ENCODE peak calls at places on chromosomes 3 and 15, in six cellular contexts. J, M, S, O, I and Q are unnamed samples.
A peak's percentile ranks its signal among the peaks of the same experiment; 100 is the strongest.

GRCh38 chr15:62976301-62976842 is 66.2 kb upstream of the TPM1 start:
- DNase-seq in J (no peak), M (no peak), S (no peak), O (no peak), I (peak; percentile 10), Q (no peak)

GRCh38 chr3:65151660-65152059 is 463.9 kb upstream of the ADAMTS9 start:
- DNase-seq in J (no peak), M (no peak), S (no peak), O (no peak), I (no peak), Q (no peak)

GRCh38 chr3:86923071-86923476 is 67.9 kb downstream of the VGLL3 start:
- DNase-seq in J (no peak), M (no peak), S (peak; percentile 8), O (no peak), I (peak; percentile 37), Q (no peak)

GRCh38 chr3:12579456-12579855 is 22.6 kb downstream of the MKRN2 start:
- DNase-seq in J (no peak), M (no peak), S (no peak), O (no peak), I (no peak), Q (no peak)

GRCh38 chr3:158539414-158540014 is 31.5 kb upstream of the MLF1 start:
- DNase-seq in J (peak; percentile 77), M (no peak), S (no peak), O (no peak), I (peak; percentile 16), Q (no peak)

GRCh38 chr3:52230461-52230860 is 5.0 kb upstream of the TLR9 start:
- DNase-seq in J (no peak), M (no peak), S (peak; percentile 11), O (peak; percentile 35), I (no peak), Q (no peak)

GRCh38 chr15:95429345-95429744 is 901.2 kb upstream of the NR2F2 start:
- DNase-seq in J (no peak), M (no peak), S (peak; percentile 48), O (no peak), I (no peak), Q (no peak)

GRCh38 chr3:51581529-51581928 is 43.0 kb downstream of the RAD54L2 start:
- DNase-seq in J (no peak), M (no peak), S (no peak), O (no peak), I (no peak), Q (no peak)

GRCh38 chr3:168604767-168605166 is 509.0 kb upstream of the GOLIM4 start:
- DNase-seq in J (no peak), M (no peak), S (no peak), O (no peak), I (no peak), Q (no peak)

GRCh38 chr3:98325055-98325454 is 28.6 kb upstream of the OR5K4 start:
- DNase-seq in J (no peak), M (no peak), S (no peak), O (peak; percentile 42), I (no peak), Q (no peak)

GRCh38 chr3:100641471-100642032 is 32.2 kb downstream of the ADGRG7 start:
- DNase-seq in J (no peak), M (no peak), S (no peak), O (no peak), I (no peak), Q (no peak)

GRCh38 chr3:120741320-120741719 is 996 bp downstream of the RABL3 start:
- DNase-seq in J (no peak), M (no peak), S (no peak), O (no peak), I (no peak), Q (no peak)

GRCh38 chr15:82624008-82624407 is 23.2 kb downstream of the CPEB1 start:
- DNase-seq in J (no peak), M (no peak), S (no peak), O (no peak), I (no peak), Q (no peak)

GRCh38 chr15:70258369-70259029 is 160.8 kb upstream of the TLE3 start:
- DNase-seq in J (no peak), M (no peak), S (no peak), O (peak; percentile 69), I (no peak), Q (peak; percentile 75)

GRCh38 chr3:97719156-97719821 is 45.3 kb upstream of the ARL6 start:
- DNase-seq in J (peak; percentile 79), M (no peak), S (peak; percentile 40), O (peak; percentile 58), I (peak; percentile 34), Q (peak; percentile 75)

GRCh38 chr3:106688463-106688862 is 688.8 kb upstream of the CCDC54 start:
- DNase-seq in J (no peak), M (no peak), S (peak; percentile 33), O (no peak), I (peak; percentile 61), Q (no peak)

GRCh38 chr3:127817331-127817821 is 4.9 kb downstream of the MGLL start:
- DNase-seq in J (no peak), M (no peak), S (peak; percentile 73), O (no peak), I (no peak), Q (no peak)

GRCh38 chr3:39810647-39811161 is 1.3 kb downstream of the MYRIP start:
- DNase-seq in J (no peak), M (no peak), S (no peak), O (no peak), I (no peak), Q (no peak)

GRCh38 chr3:7489417-7489816 is 628.5 kb downstream of the GRM7 start:
- DNase-seq in J (no peak), M (no peak), S (no peak), O (no peak), I (no peak), Q (no peak)

GRCh38 chr3:189229421-189229820 is 57.6 kb downstream of the TPRG1 start:
- DNase-seq in J (no peak), M (no peak), S (no peak), O (no peak), I (no peak), Q (no peak)

GRCh38 chr3:168249048-168249538 is 153.4 kb upstream of the GOLIM4 start:
- DNase-seq in J (peak; percentile 59), M (no peak), S (no peak), O (no peak), I (no peak), Q (no peak)

GRCh38 chr3:150097588-150097890 is 126.8 kb upstream of the PFN2 start:
- DNase-seq in J (no peak), M (no peak), S (no peak), O (no peak), I (no peak), Q (no peak)

GRCh38 chr15:42064271-42064670 is 30.1 kb downstream of the PLA2G4D start:
- DNase-seq in J (no peak), M (no peak), S (no peak), O (no peak), I (no peak), Q (no peak)

GRCh38 chr3:54982807-54983206 is 54.9 kb upstream of the LRTM1 start:
- DNase-seq in J (no peak), M (no peak), S (no peak), O (no peak), I (no peak), Q (no peak)

GRCh38 chr15:74889390-74889881 is 406 bp upstream of the MPI start:
- DNase-seq in J (no peak), M (peak; percentile 92), S (no peak), O (peak; percentile 59), I (no peak), Q (no peak)

GRCh38 chr15:37793851-37794250 is 140.6 kb upstream of the TMCO5A start:
- DNase-seq in J (peak; percentile 21), M (no peak), S (no peak), O (no peak), I (no peak), Q (no peak)

GRCh38 chr15:90982135-90982534 is 12.2 kb downstream of the PRC1 start:
- DNase-seq in J (no peak), M (no peak), S (no peak), O (no peak), I (no peak), Q (no peak)

GRCh38 chr3:111819912-111820311 is 39.2 kb upstream of the PHLDB2 start:
- DNase-seq in J (no peak), M (no peak), S (no peak), O (no peak), I (no peak), Q (no peak)
- H3K9me3 ChIP-seq in J (no peaks in the 10 kb centered on the region), M (peaks cover 4% of the 10 kb centered on the region), S (no peaks in the 10 kb centered on the region), O (peaks cover 9% of the 10 kb centered on the region), I (no peaks in the 10 kb centered on the region), Q (peaks cover 18% of the 10 kb centered on the region)

GRCh38 chr3:166071-166470 is 30.5 kb upstream of the CHL1 start:
- DNase-seq in J (no peak), M (no peak), S (no peak), O (no peak), I (no peak), Q (no peak)
- H3K9me3 ChIP-seq in J (no peaks in the 10 kb centered on the region), M (no peaks in the 10 kb centered on the region), S (no peaks in the 10 kb centered on the region), O (no peaks in the 10 kb centered on the region), I (no peaks in the 10 kb centered on the region), Q (no peaks in the 10 kb centered on the region)

GRCh38 chr3:177898185-177898584 is 638.1 kb upstream of the KCNMB2 start:
- DNase-seq in J (no peak), M (no peak), S (no peak), O (no peak), I (no peak), Q (no peak)

GRCh38 chr3:177905173-177905894 is 630.9 kb upstream of the KCNMB2 start:
- DNase-seq in J (no peak), M (no peak), S (no peak), O (no peak), I (peak; percentile 82), Q (no peak)

GRCh38 chr3:177894021-177894690 is 642.1 kb upstream of the KCNMB2 start:
- DNase-seq in J (no peak), M (no peak), S (no peak), O (no peak), I (no peak), Q (no peak)

GRCh38 chr3:177904661-177905060 is 631.6 kb upstream of the KCNMB2 start:
- DNase-seq in J (no peak), M (no peak), S (no peak), O (no peak), I (no peak), Q (no peak)

DNA sequence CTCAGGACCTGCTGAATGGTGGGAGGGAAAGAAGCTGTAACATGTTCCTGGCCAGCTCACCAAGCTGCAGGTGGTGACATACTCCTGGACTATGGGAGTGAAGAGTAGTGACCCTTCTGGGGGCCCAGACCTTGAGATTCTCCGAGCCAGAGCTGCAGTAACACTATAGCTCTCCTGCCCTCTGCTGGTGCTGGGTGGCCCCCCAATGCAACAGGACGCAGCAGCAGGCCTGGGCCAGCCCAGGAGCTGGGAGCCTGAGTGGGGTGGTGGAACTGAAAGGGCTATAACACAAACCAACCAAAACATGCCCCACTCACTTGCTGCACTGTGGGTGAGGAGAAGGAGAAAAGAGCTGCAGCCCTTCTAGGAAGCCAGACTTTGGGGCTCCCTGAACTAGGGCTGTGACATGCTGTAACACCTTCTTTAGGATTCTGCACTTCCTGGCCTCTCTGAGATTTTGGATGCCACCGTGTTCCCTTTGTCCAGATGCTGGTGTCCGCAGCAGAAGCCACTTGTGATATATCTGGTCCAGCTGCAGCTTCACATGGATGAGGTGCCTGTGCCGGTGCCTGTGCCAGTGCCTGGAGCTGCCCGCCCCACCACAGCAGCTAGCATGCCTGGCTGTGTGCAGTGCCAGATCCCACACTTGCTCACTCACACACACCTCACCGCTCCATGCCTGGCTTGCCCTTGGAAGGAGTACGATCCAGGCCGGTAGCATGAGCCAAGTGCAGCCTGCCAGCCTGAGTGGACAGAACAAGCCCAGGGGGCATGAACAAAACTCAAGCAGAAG is 636.8 kb upstream of the KCNMB2 start:
- DNase-seq in J (no peak), M (no peak), S (no peak), O (no peak), I (no peak), Q (no peak)
- H3K9me3 ChIP-seq in J (no peaks in the 10 kb centered on the region), M (peaks cover 24% of the 10 kb centered on the region), S (peaks cover 12% of the 10 kb centered on the region), O (peaks cover 21% of the 10 kb centered on the region), I (peaks cover 28% of the 10 kb centered on the region), Q (peaks cover 28% of the 10 kb centered on the region)

GRCh38 chr15:24645627-24646026 is 29.9 kb upstream of the NPAP1 start:
- DNase-seq in J (no peak), M (no peak), S (no peak), O (no peak), I (no peak), Q (no peak)
- H3K9me3 ChIP-seq in J (no peaks in the 10 kb centered on the region), M (no peaks in the 10 kb centered on the region), S (no peaks in the 10 kb centered on the region), O (no peaks in the 10 kb centered on the region), I (peaks cover 9% of the 10 kb centered on the region), Q (no peaks in the 10 kb centered on the region)